ENCODE peak calls at places on chromosome 9, in eight cellular contexts. M, T, N, E, B, R, D and J are unnamed samples.

GRCh38 chr9:133163559-133164208 is at the start of gene GBGT1:
- DNase-seq in B (peak; percentile 77), N (peak; percentile 91), M (peak; percentile 79), R (peak; percentile 56), D (peak; percentile 79), T (no peak), E (peak; percentile 48), J (no peak)

GRCh38 chr9:89802809-89803355 is 198.1 kb downstream of the GADD45G start:
- DNase-seq in M (no peak), B (no peak), N (no peak), D (no peak), R (no peak), T (peak; percentile 10), E (no peak), J (peak; percentile 77)

GRCh38 chr9:121598167-121599000 is 53.0 kb upstream of the DAB2IP start:
- DNase-seq in R (no peak), E (no peak), T (no peak), M (peak; percentile 39), D (peak; percentile 92), N (peak; percentile 85), B (no peak), J (no peak)

GRCh38 chr9:88826651-88827245 is 164.5 kb upstream of the S1PR3 start:
- DNase-seq in M (no peak), R (no peak), E (no peak), B (no peak), N (no peak), D (no peak), T (no peak), J (no peak)

GRCh38 chr9:94867842-94868312 is 141.4 kb downstream of the AOPEP start:
- DNase-seq in N (no peak), T (no peak), E (no peak), M (no peak), D (peak; percentile 63), R (no peak), B (no peak), J (no peak)

GRCh38 chr9:136312436-136312835 is 8.5 kb upstream of the CCDC187 start:
- DNase-seq in M (peak; percentile 72), B (no peak), N (no peak), T (no peak), E (peak; percentile 45), R (peak; percentile 55), D (peak; percentile 93), J (no peak)

GRCh38 chr9:110047955-110048472 is 159.9 kb downstream of the C9orf152 start:
- DNase-seq in D (no peak), N (no peak), E (peak; percentile 61), R (peak; percentile 36), B (no peak), T (no peak), M (peak; percentile 47), J (no peak)

GRCh38 chr9:113626735-113627495 is 163.4 kb downstream of the RGS3 start:
- DNase-seq in E (no peak), T (no peak), R (no peak), B (no peak), D (no peak), N (no peak), M (no peak), J (no peak)

GRCh38 chr9:70411930-70412677 is 2.4 kb downstream of the KLF9 start:
- DNase-seq in B (peak; percentile 66), D (peak; percentile 80), E (no peak), N (peak; percentile 82), R (peak; percentile 67), M (peak; percentile 76), T (peak; percentile 63), J (no peak)